ENCODE peak calls at places on chromosomes 7 and 10, in five cellular contexts. T, H, U, I and Y are unnamed samples.

GRCh38 chr7:25795824-25796235 is 356.2 kb upstream of the NFE2L3 start:
- ATAC-seq in I (no peak), T (peak; percentile 66), U (no peak), H (no peak), Y (peak; percentile 91)

GRCh38 chr10:70803768-70804423 is 11.9 kb upstream of the SGPL1 start:
- ATAC-seq in U (no peak), I (no peak), T (no peak), H (no peak), Y (no peak)

GRCh38 chr10:24737001-24737400 is 13.3 kb upstream of the ARHGAP21 start:
- ATAC-seq in I (no peak), U (no peak), T (no peak), H (no peak), Y (no peak)

GRCh38 chr10:85986777-85987176 is 379.8 kb downstream of the GRID1 start:
- ATAC-seq in H (no peak), T (no peak), I (no peak), U (no peak), Y (no peak)

GRCh38 chr7:95331004-95331337 is 6.6 kb upstream of the PON1 start:
- ATAC-seq in T (no peak), U (no peak), H (peak; percentile 50), I (no peak), Y (no peak)

GRCh38 chr10:6053816-6054581 is 8.2 kb downstream of the IL2RA start:
- ATAC-seq in H (no peak), I (peak; percentile 42), U (peak; percentile 70), T (peak; percentile 50), Y (peak; percentile 51)

GRCh38 chr7:140495514-140496097 is 16.3 kb upstream of the MKRN1 start:
- ATAC-seq in H (no peak), U (peak; percentile 34), T (no peak), I (peak; percentile 77), Y (no peak)

GRCh38 chr7:91264924-91265681 is 870 bp downstream of the FZD1 start:
- ATAC-seq in H (peak; percentile 38), U (peak; percentile 30), I (peak; percentile 0), T (peak; percentile 57), Y (peak; percentile 15)

GRCh38 chr7:57308631-57309408 is 141.2 kb upstream of the ZNF716 start:
- ATAC-seq in U (no peak), H (no peak), T (no peak), I (peak; percentile 49), Y (no peak)

GRCh38 chr10:96374639-96374984 is 15.8 kb upstream of the OPALIN start:
- ATAC-seq in I (peak; percentile 14), T (no peak), H (no peak), U (peak; percentile 9), Y (no peak)

GRCh38 chr10:3639546-3639945 is 145.5 kb downstream of the KLF6 start:
- ATAC-seq in U (no peak), T (no peak), H (no peak), I (no peak), Y (no peak)

GRCh38 chr7:90749262-90749661 is 153.1 kb downstream of the CDK14 start:
- ATAC-seq in U (no peak), T (no peak), H (peak; percentile 22), I (no peak), Y (no peak)

GRCh38 chr7:132541656-132542055 is 34.6 kb downstream of the PLXNA4 start:
- ATAC-seq in H (no peak), I (no peak), U (no peak), T (no peak), Y (no peak)

GRCh38 chr7:20539201-20539600 is 76.3 kb upstream of the ABCB5 start:
- ATAC-seq in H (peak; percentile 66), T (no peak), I (peak; percentile 82), U (peak; percentile 43), Y (no peak)

GRCh38 chr7:29494350-29494749 is 69.3 kb upstream of the PRR15 start:
- ATAC-seq in H (no peak), U (no peak), I (no peak), T (no peak), Y (no peak)

GRCh38 chr10:82938331-82938730 is 1063.3 kb downstream of the NRG3 start:
- ATAC-seq in H (no peak), U (no peak), I (no peak), T (no peak), Y (no peak)

GRCh38 chr10:458466-458865 is 231.0 kb downstream of the DIP2C start:
- ATAC-seq in H (no peak), U (no peak), I (no peak), T (no peak), Y (peak; percentile 84)

GRCh38 chr10:84341538-84341856 is 13.1 kb downstream of the CCSER2 start:
- ATAC-seq in T (no peak), I (peak; percentile 84), U (peak; percentile 53), H (peak; percentile 52), Y (no peak)

GRCh38 chr10:84343831-84344230 is 15.4 kb downstream of the CCSER2 start:
- ATAC-seq in I (no peak), H (no peak), U (no peak), T (no peak), Y (no peak)

GRCh38 chr10:84341983-84342382 is 13.6 kb downstream of the CCSER2 start:
- ATAC-seq in T (no peak), H (no peak), U (no peak), I (peak; percentile 26), Y (no peak)

GRCh38 chr10:84342584-84342983 is 14.2 kb downstream of the CCSER2 start:
- ATAC-seq in T (no peak), H (peak; percentile 44), I (no peak), U (no peak), Y (no peak)

GRCh38 chr10:84344560-84344959 is 16.2 kb downstream of the CCSER2 start:
- ATAC-seq in T (no peak), I (no peak), H (no peak), U (no peak), Y (no peak)
- TF ChIP-seq EP300 in T (no peak), I (no peak), H (no peak), U (no peak), Y (no peak)

DNA sequence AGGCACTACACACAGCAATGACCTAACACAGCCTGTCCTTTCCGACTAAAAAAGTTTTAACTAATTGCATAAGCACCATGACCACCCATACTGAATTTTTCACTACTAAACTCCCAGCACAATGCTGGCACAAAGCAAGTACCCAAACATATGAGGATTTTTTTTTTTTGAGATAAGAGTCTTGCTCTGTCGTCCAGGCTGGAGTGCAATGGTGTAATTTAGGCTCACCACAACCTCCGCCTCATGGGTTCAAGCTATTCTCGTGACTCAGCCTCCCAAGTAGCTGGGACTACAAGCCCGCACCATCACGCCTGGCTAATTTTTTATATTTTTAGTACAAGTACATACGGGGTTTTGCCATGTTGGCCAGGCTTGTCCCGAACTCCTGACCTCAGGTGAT is 5.1 kb downstream of the UBE2H start:
- ATAC-seq in U (no peak), H (no peak), I (no peak), T (no peak), Y (no peak)
- TF ChIP-seq POLR2AphosphoS5 in U (no peak), H (no peak), I (no peak), T (no peak), Y (peak; percentile 21)

GRCh38 chr7:103989200-103989784 is at the start of gene RELN:
- ATAC-seq in I (peak; percentile 71), U (peak; percentile 60), T (peak; percentile 31), H (no peak), Y (peak; percentile 16)

GRCh38 chr7:103990991-103991390 is 1.5 kb upstream of the RELN start:
- ATAC-seq in U (peak; percentile 25), H (no peak), T (no peak), I (no peak), Y (no peak)

GRCh38 chr7:103989785-103990775 is 622 bp upstream of the RELN start:
- ATAC-seq in I (peak; percentile 71), U (peak; percentile 85), T (peak; percentile 28), H (no peak), Y (peak; percentile 29)

GRCh38 chr7:103987455-103987854 is 2.0 kb downstream of the RELN start:
- ATAC-seq in U (no peak), I (peak; percentile 59), T (no peak), H (no peak), Y (no peak)

GRCh38 chr7:103988468-103989199 is 824 bp downstream of the RELN start:
- ATAC-seq in T (no peak), U (peak; percentile 39), I (peak; percentile 43), H (no peak), Y (no peak)
- H3K4me3 ChIP-seq in T (peak overlapping the region; percentile 54), U (peak overlapping the region; percentile 83), I (peak overlapping the region; percentile 62), H (no peak overlapping the region), Y (peak overlapping the region; percentile 53)

GRCh38 chr7:67564978-67565377 is 568.3 kb downstream of the TYW1 start:
- ATAC-seq in U (no peak), T (no peak), I (no peak), H (no peak), Y (peak; percentile 19)
- TF ChIP-seq EP300 in U (no peak), T (no peak), I (no peak), H (no peak), Y (no peak)

GRCh38 chr10:112985701-112986510 is 35.9 kb downstream of the TCF7L2 start:
- ATAC-seq in U (no peak), H (peak; percentile 28), I (no peak), T (peak; percentile 77), Y (peak; percentile 34)
- TF ChIP-seq POLR2AphosphoS5 in U (no peak), H (no peak), I (no peak), T (no peak), Y (peak; percentile 49)

DNA sequence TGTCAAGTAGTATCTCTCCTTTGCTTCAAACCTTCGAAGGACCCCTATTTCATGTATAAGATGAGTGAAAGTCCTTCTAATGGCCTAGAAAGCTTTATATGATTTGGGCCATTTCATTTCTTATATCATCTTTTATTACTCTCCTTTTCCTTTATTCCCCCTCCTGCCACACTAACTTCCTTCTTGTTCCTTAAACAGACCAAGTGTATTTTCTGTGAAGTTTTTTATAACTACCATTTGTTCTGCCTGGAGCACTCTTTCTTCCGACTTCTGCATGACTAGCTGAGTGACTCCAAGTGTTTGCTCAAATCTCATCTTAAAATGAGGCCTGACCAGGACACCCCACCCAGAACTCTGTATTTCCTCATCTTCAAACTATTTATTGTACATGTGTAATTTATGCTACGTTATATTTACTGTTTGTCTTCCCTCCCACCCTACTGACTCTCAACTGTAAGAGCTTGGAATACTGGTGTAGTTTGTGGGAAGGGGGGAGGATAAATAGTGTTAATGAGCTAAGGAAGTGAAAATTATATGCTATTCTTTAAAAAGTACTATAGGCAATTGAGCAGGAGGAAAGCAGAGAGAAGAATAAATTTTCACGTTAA is 3.2 kb downstream of the MINDY3 start:
- ATAC-seq in T (no peak), U (no peak), H (no peak), I (peak; percentile 21), Y (no peak)
- H3K4me3 ChIP-seq in T (no peak overlapping the region), U (no peak overlapping the region), H (peak overlapping the region; percentile 23), I (peak overlapping the region; percentile 6), Y (no peak overlapping the region)

GRCh38 chr10:119409906-119410305 is 132.6 kb downstream of the RGS10 start:
- ATAC-seq in H (no peak), U (peak; percentile 80), I (peak; percentile 51), T (no peak), Y (peak; percentile 70)
- TF ChIP-seq EP300 in H (no peak), U (peak; percentile 68), I (no peak), T (peak; percentile 50), Y (no peak)